ENCODE peak calls at places on chromosomes 4 and X, in nine cellular contexts. Q, P, H, G, E, J, T, C and N are unnamed samples.

GRCh38 chr4:152534541-152535231 is 1.2 kb downstream of the FBXW7 start:
- DNase-seq in Q (peak; percentile 41), P (peak; percentile 61), H (no peak), G (peak; percentile 65), E (no peak), J (peak; percentile 61), T (peak; percentile 44), C (no peak), N (peak; percentile 43)

GRCh38 chrX:39439910-39440733 is 638.9 kb downstream of the MID1IP1 start:
- DNase-seq in Q (peak; percentile 2), P (peak; percentile 22), H (no peak), G (peak; percentile 17), E (no peak), J (no peak), T (peak; percentile 63), C (no peak), N (no peak)

GRCh38 chrX:130079824-130080406 is 30.4 kb downstream of the ELF4 start:
- DNase-seq in Q (peak; percentile 43), P (peak; percentile 53), H (peak; percentile 56), G (peak; percentile 62), E (peak; percentile 75), J (peak; percentile 76), T (peak; percentile 70), C (no peak), N (peak; percentile 54)

GRCh38 chr4:1579834-1580686 is 104.1 kb downstream of the FAM53A start:
- DNase-seq in Q (peak; percentile 90), P (peak; percentile 92), H (peak; percentile 94), G (peak; percentile 95), E (no peak), J (peak; percentile 90), T (peak; percentile 90), C (peak; percentile 51), N (peak; percentile 94)

GRCh38 chr4:152036626-152037025 is 275.8 kb upstream of the GATB start:
- DNase-seq in Q (no peak), P (no peak), H (no peak), G (no peak), E (peak; percentile 47), J (no peak), T (no peak), C (no peak), N (no peak)

GRCh38 chrX:129736491-129736890 is 2.3 kb upstream of the XPNPEP2 start:
- DNase-seq in Q (no peak), P (no peak), H (no peak), G (no peak), E (no peak), J (no peak), T (no peak), C (no peak), N (no peak)

GRCh38 chrX:10017866-10018265 is 50.7 kb downstream of the CLDN34 start:
- DNase-seq in Q (no peak), P (no peak), H (no peak), G (no peak), E (peak; percentile 65), J (no peak), T (no peak), C (peak; percentile 62), N (no peak)

GRCh38 chr4:183571350-183572076 is 66.7 kb downstream of the ING2 start:
- DNase-seq in Q (no peak), P (no peak), H (peak; percentile 75), G (peak; percentile 15), E (peak; percentile 52), J (no peak), T (no peak), C (no peak), N (peak; percentile 88)

GRCh38 chrX:143940119-143940518 is 56.2 kb downstream of the UBE2NL start:
- DNase-seq in Q (no peak), P (no peak), H (no peak), G (no peak), E (no peak), J (no peak), T (no peak), C (no peak), N (no peak)

GRCh38 chrX:1323315-1323714 is 13.3 kb upstream of the IL3RA start:
- DNase-seq in Q (peak; percentile 2), P (peak; percentile 69), H (no peak), G (peak; percentile 74), E (no peak), J (peak; percentile 70), T (peak; percentile 80), C (no peak), N (peak; percentile 35)

GRCh38 chr4:153773236-153773690 is 13.4 kb upstream of the RNF175 start:
- DNase-seq in Q (no peak), P (no peak), H (no peak), G (no peak), E (no peak), J (peak; percentile 58), T (peak; percentile 39), C (no peak), N (no peak)

GRCh38 chrX:14948701-14949100 is 75.5 kb downstream of the MOSPD2 start:
- DNase-seq in Q (no peak), P (no peak), H (no peak), G (no peak), E (no peak), J (no peak), T (no peak), C (no peak), N (no peak)

GRCh38 chr4:10983885-10984284 is 299.3 kb upstream of the CLNK start:
- DNase-seq in Q (no peak), P (no peak), H (no peak), G (no peak), E (no peak), J (no peak), T (no peak), C (no peak), N (no peak)

GRCh38 chrX:129585691-129586090 is 45.6 kb downstream of the OCRL start:
- DNase-seq in Q (no peak), P (no peak), H (no peak), G (no peak), E (peak; percentile 46), J (no peak), T (no peak), C (no peak), N (no peak)

GRCh38 chrX:78387364-78387763 is 60.0 kb upstream of the CYSLTR1 start:
- DNase-seq in Q (no peak), P (no peak), H (no peak), G (no peak), E (no peak), J (no peak), T (no peak), C (no peak), N (no peak)

GRCh38 chr4:118280501-118281218 is 72.1 kb downstream of the PRSS12 start:
- DNase-seq in Q (peak; percentile 8), P (peak; percentile 27), H (peak; percentile 55), G (peak; percentile 42), E (peak; percentile 85), J (peak; percentile 70), T (peak; percentile 71), C (peak; percentile 47), N (peak; percentile 68)

GRCh38 chr4:141179474-141180026 is 41.1 kb upstream of the ZNF330 start:
- DNase-seq in Q (no peak), P (no peak), H (no peak), G (no peak), E (no peak), J (no peak), T (no peak), C (no peak), N (no peak)

GRCh38 chr4:147550626-147551250 is 66.5 kb upstream of the TMEM184C start:
- DNase-seq in Q (no peak), P (no peak), H (no peak), G (no peak), E (peak; percentile 95), J (peak; percentile 7), T (peak; percentile 19), C (peak; percentile 36), N (no peak)

GRCh38 chrX:46317158-46317557 is 228.1 kb downstream of the ZNF674 start:
- DNase-seq in Q (no peak), P (no peak), H (no peak), G (no peak), E (no peak), J (no peak), T (no peak), C (no peak), N (no peak)

GRCh38 chr4:54227261-54228063 is 1.6 kb upstream of the PDGFRA start:
- DNase-seq in Q (no peak), P (peak; percentile 8), H (no peak), G (peak; percentile 6), E (peak; percentile 80), J (peak; percentile 72), T (no peak), C (no peak), N (no peak)

GRCh38 chrX:462853-463252 is 76.1 kb upstream of the PPP2R3B start:
- DNase-seq in Q (no peak), P (no peak), H (no peak), G (no peak), E (no peak), J (no peak), T (no peak), C (no peak), N (no peak)

GRCh38 chrX:119853449-119853848 is 686 bp upstream of the UPF3B start:
- DNase-seq in Q (no peak), P (no peak), H (no peak), G (no peak), E (no peak), J (peak; percentile 5), T (peak; percentile 8), C (no peak), N (no peak)

GRCh38 chr4:6680372-6681034 is 13.2 kb upstream of the S100P start:
- DNase-seq in Q (no peak), P (no peak), H (no peak), G (no peak), E (no peak), J (peak; percentile 46), T (peak; percentile 52), C (no peak), N (no peak)

GRCh38 chrX:10633722-10634121 is 13.3 kb upstream of the MID1 start:
- DNase-seq in Q (no peak), P (no peak), H (peak; percentile 51), G (no peak), E (peak; percentile 95), J (no peak), T (no peak), C (no peak), N (peak; percentile 38)

GRCh38 chrX:51407520-51408409 is 75.1 kb downstream of the NUDT10 start:
- DNase-seq in Q (no peak), P (no peak), H (no peak), G (no peak), E (no peak), J (no peak), T (no peak), C (no peak), N (no peak)

GRCh38 chrX:110407910-110408545 is 49.4 kb downstream of the RTL9 start:
- DNase-seq in Q (peak; percentile 33), P (peak; percentile 40), H (peak; percentile 52), G (peak; percentile 27), E (peak; percentile 71), J (peak; percentile 68), T (peak; percentile 53), C (no peak), N (peak; percentile 62)